ENCODE peak calls at places on chromosome 2, in five cellular contexts. X, I, E, H and P are unnamed samples. For H3K4me1, the result is how much of the 10 kb centered on the place peaks cover.

GRCh38 chr2:14633031-14633430 is 514 bp downstream of the LRATD1 start:
- DNase-seq in X (no peak), I (no peak), E (no peak), H (no peak), P (no peak)

GRCh38 chr2:85748948-85749875 is 4.6 kb upstream of the ATOH8 start:
- DNase-seq in X (peak), I (no peak), E (no peak), H (no peak), P (no peak)

GRCh38 chr2:1553671-1554295 is 140.5 kb downstream of the TPO start:
- DNase-seq in X (no peak), I (peak), E (no peak), H (no peak), P (no peak)

GRCh38 chr2:169656164-169656563 is 38.0 kb downstream of the CFAP210 start:
- DNase-seq in X (no peak), I (no peak), E (no peak), H (no peak), P (no peak)

GRCh38 chr2:168212866-168213265 is 34.5 kb downstream of the STK39 start:
- DNase-seq in X (no peak), I (peak), E (no peak), H (no peak), P (no peak)

GRCh38 chr2:166453995-166454595 is 40.0 kb downstream of the SCN7A start:
- DNase-seq in X (no peak), I (no peak), E (no peak), H (no peak), P (no peak)

GRCh38 chr2:21395366-21395765 is 271.6 kb downstream of the TDRD15 start:
- DNase-seq in X (no peak), I (no peak), E (no peak), H (no peak), P (no peak)

GRCh38 chr2:7621018-7621814 is 704.0 kb downstream of the RNF144A start:
- DNase-seq in X (no peak), I (no peak), E (no peak), H (no peak), P (no peak)

GRCh38 chr2:25409468-25409867 is 67.7 kb upstream of the DNMT3A start:
- DNase-seq in X (no peak), I (no peak), E (no peak), H (no peak), P (no peak)

GRCh38 chr2:105926960-105927678 is 182.4 kb downstream of the NCK2 start:
- DNase-seq in X (no peak), I (no peak), E (no peak), H (peak), P (no peak)

GRCh38 chr2:82084679-82085392 is 1780.3 kb upstream of the LRRTM1 start:
- DNase-seq in X (no peak), I (no peak), E (no peak), H (no peak), P (no peak)

GRCh38 chr2:222298311-222299150 is at the start of gene PAX3:
- DNase-seq in X (no peak), I (no peak), E (no peak), H (no peak), P (no peak)

GRCh38 chr2:46009772-46010171 is 287.4 kb upstream of the EPAS1 start:
- DNase-seq in X (no peak), I (peak), E (no peak), H (no peak), P (no peak)

GRCh38 chr2:213238753-213239591 is 45.3 kb upstream of the SPAG16 start:
- DNase-seq in X (no peak), I (peak), E (no peak), H (no peak), P (no peak)

GRCh38 chr2:9693646-9694045 is 62.8 kb upstream of the YWHAQ start:
- DNase-seq in X (no peak), I (no peak), E (no peak), H (no peak), P (no peak)
- H3K27ac ChIP-seq in X (peak), I (no peak), E (peak), H (no peak), P (peak)

DNA sequence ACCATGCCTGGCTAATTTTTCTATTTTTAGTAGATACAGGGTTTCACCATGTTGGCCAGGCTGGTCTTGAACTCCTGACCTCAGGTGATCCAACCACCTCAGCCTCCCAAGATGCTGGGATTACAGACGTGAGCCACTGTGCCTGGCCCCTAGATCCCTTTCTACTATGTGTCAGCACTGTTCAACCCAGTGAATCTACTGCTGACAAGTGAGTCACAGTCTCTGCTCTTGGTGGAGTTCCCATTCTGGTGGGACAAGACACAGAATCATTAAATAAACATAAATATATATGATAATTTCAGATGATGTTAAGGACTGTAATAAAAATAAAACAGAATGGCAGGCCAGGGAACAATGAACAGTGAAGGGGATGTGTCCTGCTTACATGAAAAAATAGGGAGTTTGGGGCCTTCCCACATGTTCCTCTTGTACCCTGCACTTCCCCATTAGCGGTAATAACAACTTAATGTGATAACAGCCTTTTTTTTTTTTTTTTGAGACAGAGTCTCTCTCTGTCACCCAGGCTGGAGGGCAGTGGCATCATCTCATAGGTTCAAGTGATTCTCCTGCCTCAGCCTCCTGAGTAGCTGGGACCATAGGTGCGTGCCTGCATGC is 112.1 kb downstream of the CPO start:
- DNase-seq in X (no peak), I (peak), E (no peak), H (no peak), P (no peak)
- H3K4me1 ChIP-seq in X (under half), I (under half), E (under half), H (under half), P (under half)

DNA sequence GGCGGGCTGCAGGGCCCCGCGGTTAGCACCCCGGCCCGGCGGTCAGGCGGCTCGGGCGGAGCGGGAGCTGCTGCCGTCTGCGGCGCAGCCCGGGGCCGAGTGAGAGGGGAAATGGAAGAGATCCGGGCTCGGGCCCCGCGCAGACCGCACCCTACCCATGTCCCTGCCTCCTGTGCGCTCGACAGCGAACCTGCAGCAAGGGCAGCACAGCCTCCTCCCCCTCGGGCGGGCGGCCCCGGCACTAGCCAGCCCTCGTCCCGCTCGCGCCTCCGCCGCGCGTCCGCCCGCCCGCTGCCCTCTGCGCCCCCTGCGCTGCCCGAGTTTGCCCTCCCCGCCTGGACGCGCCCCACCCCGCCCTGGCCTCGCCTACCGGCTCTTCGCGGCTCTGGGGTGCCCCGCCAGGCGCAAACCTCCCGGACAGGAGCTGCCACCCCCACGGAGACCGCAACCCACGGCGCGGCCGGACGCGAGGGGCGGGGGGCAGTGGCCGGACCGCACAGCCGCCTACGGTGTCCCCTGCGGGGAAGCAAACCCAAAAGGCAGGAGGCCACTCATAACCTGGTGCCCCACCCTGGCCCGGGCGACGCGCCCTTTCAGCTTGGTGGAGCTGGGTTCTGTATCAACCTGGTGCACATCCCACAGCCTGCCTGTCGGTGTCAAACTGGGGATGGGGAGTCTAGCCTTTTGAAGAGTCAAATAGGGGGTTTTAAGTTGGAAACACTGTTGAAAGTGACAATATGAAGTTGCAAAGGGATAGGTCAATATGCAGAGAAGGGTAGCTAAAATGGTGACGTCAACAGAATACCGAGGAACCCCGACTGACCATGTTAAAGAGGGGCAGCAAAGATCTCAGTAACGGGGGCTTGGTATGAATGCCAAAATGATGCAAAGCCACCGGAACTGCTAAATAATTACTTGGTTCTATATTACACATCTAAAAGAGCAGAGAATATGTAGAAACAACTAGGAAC is at the start of gene IHH:
- DNase-seq in X (no peak), I (no peak), E (no peak), H (no peak), P (no peak)
- H3K4me3 ChIP-seq in X (peak), I (no peak), E (peak), H (peak), P (peak)

GRCh38 chr2:215532844-215533243 is 97.0 kb upstream of the FN1 start:
- DNase-seq in X (no peak), I (peak), E (no peak), H (no peak), P (no peak)
- H3K27ac ChIP-seq in X (peak), I (no peak), E (no peak), H (no peak), P (no peak)

GRCh38 chr2:191691016-191691725 is 13.2 kb downstream of the NABP1 start:
- DNase-seq in X (no peak), I (peak), E (no peak), H (no peak), P (no peak)

GRCh38 chr2:191690327-191690726 is 12.4 kb downstream of the NABP1 start:
- DNase-seq in X (no peak), I (no peak), E (no peak), H (no peak), P (no peak)

GRCh38 chr2:191687867-191688266 is 9.9 kb downstream of the NABP1 start:
- DNase-seq in X (no peak), I (no peak), E (no peak), H (no peak), P (no peak)

GRCh38 chr2:191686658-191687057 is 8.7 kb downstream of the NABP1 start:
- DNase-seq in X (no peak), I (no peak), E (no peak), H (no peak), P (no peak)

DNA sequence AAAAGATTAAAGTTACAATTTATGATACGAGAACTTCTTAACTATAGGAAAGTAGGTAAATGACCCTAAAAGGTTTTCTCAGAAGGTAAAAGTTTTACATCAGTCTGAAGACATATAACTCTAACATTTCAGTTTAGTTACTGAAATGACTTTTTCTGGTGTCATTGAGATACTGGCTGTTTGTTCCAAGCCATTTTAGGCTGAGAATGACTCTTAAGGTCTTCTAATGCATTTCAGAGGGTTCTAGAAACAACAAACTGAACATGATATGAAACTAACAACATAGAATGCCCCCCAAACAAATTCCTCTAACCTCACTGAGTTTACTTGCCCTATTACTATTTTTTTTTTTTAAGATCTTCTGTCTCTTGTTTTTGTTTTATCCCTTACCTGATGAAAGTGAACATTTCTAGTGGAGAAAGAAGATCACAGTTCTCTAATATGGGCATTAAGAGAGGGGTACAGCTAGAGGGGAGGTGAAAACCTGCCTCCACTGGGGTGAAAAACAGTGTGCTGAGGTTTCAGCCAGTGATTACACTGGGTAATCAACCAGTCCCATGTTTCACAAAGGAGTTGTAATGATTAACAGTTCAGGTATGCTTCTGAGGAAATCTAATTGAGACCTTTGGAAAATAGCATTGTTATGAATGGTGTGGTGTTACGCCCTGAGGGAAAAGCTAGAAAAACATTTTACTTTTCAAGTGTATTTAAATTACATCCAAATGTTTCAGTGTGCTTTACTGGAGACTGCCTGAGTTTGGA is 11.2 kb downstream of the NABP1 start:
- DNase-seq in X (no peak), I (peak), E (no peak), H (no peak), P (no peak)
- H3K4me1 ChIP-seq in X (under half), I (under half), E (under half), H (under half), P (under half)

GRCh38 chr2:202035941-202036372 is 2.3 kb downstream of the FZD7 start:
- DNase-seq in X (no peak), I (peak), E (no peak), H (no peak), P (no peak)
- H3K4me3 ChIP-seq in X (peak), I (peak), E (peak), H (no peak), P (peak)

DNA sequence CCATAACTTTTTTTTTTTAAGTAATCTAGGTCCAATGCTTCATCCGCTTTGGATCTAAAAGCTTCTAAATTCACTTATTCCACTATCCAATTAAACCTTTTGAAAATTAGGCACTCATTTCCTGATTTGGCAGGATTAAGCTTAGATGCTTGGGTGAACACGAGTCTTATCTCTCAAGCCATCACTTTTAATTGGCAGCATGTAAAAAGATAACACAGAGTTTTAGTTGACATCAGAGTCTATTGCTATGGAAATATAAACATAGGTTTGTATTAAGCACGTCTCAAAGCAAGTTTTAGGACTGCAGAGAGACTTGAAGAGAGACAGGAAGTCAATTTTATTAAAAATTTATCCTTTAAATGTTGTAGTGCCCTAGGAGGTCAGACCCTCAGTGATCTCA is 5.6 kb downstream of the RBKS start:
- DNase-seq in X (no peak), I (no peak), E (no peak), H (no peak), P (no peak)
- H3K27ac ChIP-seq in X (peak), I (no peak), E (no peak), H (no peak), P (no peak)

GRCh38 chr2:26914286-26914962 is 56.0 kb upstream of the MAPRE3 start:
- DNase-seq in X (no peak), I (no peak), E (no peak), H (no peak), P (peak)

GRCh38 chr2:26907416-26907815 is 59.5 kb downstream of the DPYSL5 start:
- DNase-seq in X (no peak), I (no peak), E (no peak), H (no peak), P (no peak)

GRCh38 chr2:26911911-26912861 is 58.3 kb upstream of the MAPRE3 start:
- DNase-seq in X (no peak), I (no peak), E (no peak), H (no peak), P (no peak)

GRCh38 chr2:26913599-26914285 is 56.7 kb upstream of the MAPRE3 start:
- DNase-seq in X (no peak), I (peak), E (no peak), H (no peak), P (no peak)

GRCh38 chr2:26910176-26910575 is 60.3 kb upstream of the MAPRE3 start:
- DNase-seq in X (no peak), I (no peak), E (no peak), H (no peak), P (no peak)
- H3K4me1 ChIP-seq in X (under half), I (under half), E (under half), H (under half), P (under half)

DNA sequence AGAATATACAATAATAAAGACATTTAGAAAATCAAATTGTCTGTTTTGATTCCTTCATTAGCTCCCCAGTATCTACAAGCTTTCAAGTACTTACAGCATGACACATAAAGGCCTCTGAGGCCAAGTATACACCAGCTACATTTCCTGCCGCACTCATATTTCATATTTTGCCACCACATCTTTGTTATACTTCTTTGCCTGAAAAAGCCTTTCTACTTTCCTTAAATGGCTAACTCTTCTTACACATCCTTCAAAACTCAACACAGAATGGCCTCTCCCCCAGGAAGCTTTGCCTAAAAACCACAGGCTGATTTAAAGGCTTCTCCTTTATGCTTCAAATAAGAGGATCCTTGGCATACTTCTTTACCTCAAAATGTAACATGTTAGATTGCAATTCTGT is 4.5 kb downstream of the STK17B start:
- DNase-seq in X (no peak), I (peak), E (no peak), H (no peak), P (no peak)
- H3K4me3 ChIP-seq in X (peak), I (peak), E (no peak), H (peak), P (no peak)